ENCODE peak calls at places on chromosome X, in seven cellular contexts. P is astrocyte, F is cardiac septum, Y is A549, H is NCI-H226, B is HT-29, E is ELR. U is an unnamed sample.

GRCh38 chrX:72123471-72124185 is 8.1 kb downstream of the RTL5 start:
- DNase-seq in B (no peak), H (no peak), P (peak; percentile 22), Y (no peak), E (no peak), F (no peak), U (no peak)

GRCh38 chrX:105315301-105315700 is 94.8 kb upstream of the TEX13A start:
- DNase-seq in E (peak; percentile 12), P (no peak), H (peak; percentile 2), Y (no peak), F (no peak), B (no peak), U (no peak)

GRCh38 chrX:151828434-151829080 is 84.1 kb upstream of the MAGEA4 start:
- DNase-seq in P (peak; percentile 59), Y (no peak), H (no peak), F (no peak), E (no peak), B (no peak), U (no peak)

GRCh38 chrX:153063315-153063714 is 7.0 kb downstream of the PNMA3 start:
- DNase-seq in Y (no peak), H (no peak), P (peak; percentile 30), F (no peak), B (no peak), E (no peak), U (no peak)

GRCh38 chrX:154375156-154375504 is 696 bp upstream of the FLNA start:
- DNase-seq in P (no peak), B (no peak), H (no peak), F (no peak), Y (no peak), E (no peak), U (no peak)

GRCh38 chrX:143635915-143636314 is at the start of gene SLITRK4:
- DNase-seq in H (no peak), E (no peak), B (no peak), F (no peak), Y (no peak), P (no peak), U (no peak)

GRCh38 chrX:129875669-129876068 is 30.3 kb upstream of the UTP14A start:
- DNase-seq in F (no peak), P (peak; percentile 80), E (peak; percentile 80), B (peak; percentile 11), H (peak; percentile 2), Y (no peak), U (no peak)

GRCh38 chrX:123833387-123833786 is 26.5 kb upstream of the XIAP start:
- DNase-seq in E (peak; percentile 57), B (peak; percentile 96), F (no peak), P (no peak), H (peak; percentile 28), Y (peak; percentile 68), U (peak; percentile 49)

GRCh38 chrX:130994671-130995070 is 63.5 kb upstream of the ARHGAP36 start:
- DNase-seq in B (peak; percentile 61), P (no peak), H (no peak), E (peak; percentile 45), Y (peak; percentile 16), F (no peak), U (no peak)

GRCh38 chrX:70505451-70505841 is 60.8 kb downstream of the DLG3 start:
- DNase-seq in Y (no peak), P (no peak), E (no peak), B (no peak), F (no peak), H (no peak), U (no peak)

GRCh38 chrX:12702509-12703091 is 88.6 kb upstream of the PRPS2 start:
- DNase-seq in H (no peak), Y (no peak), F (no peak), P (no peak), B (peak; percentile 2), E (peak; percentile 18), U (no peak)

GRCh38 chrX:112997991-112998390 is 157.4 kb upstream of the AMOT start:
- DNase-seq in H (no peak), P (no peak), E (no peak), F (no peak), Y (no peak), B (no peak), U (no peak)

GRCh38 chrX:30653415-30654131 is at the start of gene GK:
- DNase-seq in E (peak; percentile 44), H (no peak), F (no peak), B (no peak), Y (no peak), P (no peak), U (no peak)

GRCh38 chrX:119477812-119478232 is 9.6 kb downstream of the SLC25A5 start:
- DNase-seq in B (peak; percentile 46), P (peak; percentile 68), E (peak; percentile 64), Y (peak; percentile 58), F (no peak), H (peak; percentile 74), U (no peak)

GRCh38 chrX:135308345-135308855 is 880 bp upstream of the ETDC start:
- DNase-seq in B (no peak), Y (no peak), F (no peak), E (no peak), H (no peak), P (no peak), U (no peak)

GRCh38 chrX:55796496-55796895 is 78.9 kb downstream of the RRAGB start:
- DNase-seq in Y (no peak), B (no peak), P (no peak), E (no peak), F (no peak), H (no peak), U (no peak)

GRCh38 chrX:112341598-112341997 is 259.0 kb upstream of the TRPC5 start:
- DNase-seq in F (no peak), Y (no peak), H (no peak), P (peak; percentile 49), B (no peak), E (peak; percentile 0), U (no peak)

GRCh38 chrX:24495700-24496099 is 30.6 kb downstream of the PDK3 start:
- DNase-seq in H (no peak), F (no peak), E (no peak), Y (no peak), B (no peak), P (no peak), U (no peak)

GRCh38 chrX:69285881-69286545 is 120.8 kb upstream of the PJA1 start:
- DNase-seq in F (peak; percentile 81), B (peak; percentile 52), E (peak; percentile 40), P (no peak), Y (peak; percentile 67), H (peak; percentile 2), U (peak; percentile 31)

GRCh38 chrX:30643313-30643821 is 9.9 kb upstream of the GK start:
- DNase-seq in B (no peak), Y (no peak), E (peak; percentile 41), H (no peak), F (no peak), P (no peak), U (no peak)

GRCh38 chrX:114675365-114675764 is 91.5 kb downstream of the HTR2C start:
- DNase-seq in F (no peak), B (no peak), P (peak; percentile 66), E (peak; percentile 0), Y (no peak), H (peak; percentile 2), U (no peak)

U was measured in memory B cell.